ENCODE peak calls at places on chromosomes 7 and 10, in nine cellular contexts. F is stomach, G is HepG2, U is tibial nerve, C is ovary, R is H1, V is A549, Q is suprapubic skin, E is sigmoid colon. W is an unnamed sample.

GRCh38 chr7:143518941-143519340 is 41.3 kb downstream of the TAS2R41 start:
- DNase-seq in F (no peak), G (no peak), U (no peak), C (no peak), R (no peak), V (no peak), Q (no peak), E (no peak), W (no peak)

GRCh38 chr7:94396044-94396443 is 1.3 kb downstream of the COL1A2 start:
- DNase-seq in F (no peak), G (no peak), U (no peak), C (no peak), R (no peak), V (no peak), Q (no peak), E (no peak), W (no peak)

GRCh38 chr10:67788028-67788886 is 49.7 kb downstream of the DNAJC12 start:
- DNase-seq in F (peak; percentile 74), G (peak; percentile 42), U (peak; percentile 19), C (no peak), R (peak; percentile 56), V (peak; percentile 77), Q (no peak), E (no peak), W (peak; percentile 79)

GRCh38 chr10:132058111-132058745 is 7.5 kb upstream of the JAKMIP3 start:
- DNase-seq in F (no peak), G (no peak), U (no peak), C (no peak), R (no peak), V (no peak), Q (no peak), E (peak; percentile 50), W (no peak)

GRCh38 chr10:127159648-127160245 is 36.6 kb downstream of the INSYN2A start:
- DNase-seq in F (no peak), G (no peak), U (no peak), C (no peak), R (no peak), V (no peak), Q (no peak), E (no peak), W (no peak)

GRCh38 chr7:156019776-156020565 is 207.7 kb upstream of the SHH start:
- DNase-seq in F (peak; percentile 20), G (no peak), U (no peak), C (no peak), R (no peak), V (no peak), Q (no peak), E (no peak), W (no peak)

GRCh38 chr10:19111501-19112267 is 63.1 kb downstream of the MALRD1 start:
- DNase-seq in F (no peak), G (no peak), U (no peak), C (no peak), R (no peak), V (no peak), Q (no peak), E (no peak), W (no peak)

GRCh38 chr7:156927571-156928405 is 21.7 kb upstream of the NOM1 start:
- DNase-seq in F (no peak), G (no peak), U (no peak), C (no peak), R (no peak), V (no peak), Q (no peak), E (no peak), W (no peak)

GRCh38 chr7:93773446-93773845 is 117.1 kb downstream of the TFPI2 start:
- DNase-seq in F (no peak), G (no peak), U (no peak), C (no peak), R (no peak), V (no peak), Q (no peak), E (no peak), W (no peak)

GRCh38 chr10:50360486-50360885 is 109.2 kb upstream of the ASAH2 start:
- DNase-seq in F (no peak), G (no peak), U (no peak), C (no peak), R (no peak), V (no peak), Q (no peak), E (no peak), W (no peak)

GRCh38 chr10:114681542-114681941 is 23.5 kb upstream of the ABLIM1 start:
- DNase-seq in F (no peak), G (no peak), U (no peak), C (no peak), R (no peak), V (no peak), Q (no peak), E (no peak), W (no peak)

GRCh38 chr10:59538623-59539022 is 171.0 kb downstream of the SLC16A9 start:
- DNase-seq in F (no peak), G (no peak), U (no peak), C (no peak), R (no peak), V (no peak), Q (no peak), E (peak; percentile 63), W (no peak)

GRCh38 chr7:101938115-101938514 is 120.7 kb downstream of the CUX1 start:
- DNase-seq in F (no peak), G (no peak), U (no peak), C (no peak), R (no peak), V (no peak), Q (no peak), E (peak; percentile 28), W (no peak)

GRCh38 chr7:107029061-107029763 is 15.3 kb upstream of the PRKAR2B start:
- DNase-seq in F (no peak), G (no peak), U (no peak), C (no peak), R (no peak), V (no peak), Q (no peak), E (no peak), W (no peak)

GRCh38 chr7:102061981-102062390 is 224.7 kb upstream of the SH2B2 start:
- DNase-seq in F (no peak), G (no peak), U (no peak), C (no peak), R (no peak), V (peak; percentile 38), Q (no peak), E (peak; percentile 60), W (no peak)

GRCh38 chr10:27783660-27784059 is 38.0 kb upstream of the MKX start:
- DNase-seq in F (no peak), G (peak; percentile 23), U (no peak), C (no peak), R (peak; percentile 19), V (peak; percentile 24), Q (no peak), E (no peak), W (no peak)

GRCh38 chr10:78298835-78299234 is 265.2 kb downstream of the RPS24 start:
- DNase-seq in F (no peak), G (no peak), U (no peak), C (no peak), R (no peak), V (no peak), Q (no peak), E (peak; percentile 35), W (no peak)

GRCh38 chr7:8724080-8724718 is 290.8 kb downstream of the NXPH1 start:
- DNase-seq in F (peak; percentile 51), G (peak; percentile 37), U (no peak), C (no peak), R (peak; percentile 21), V (peak; percentile 14), Q (no peak), E (no peak), W (peak; percentile 42)

GRCh38 chr10:89352802-89353201 is 25.0 kb downstream of the IFIT3 start:
- DNase-seq in F (no peak), G (no peak), U (no peak), C (no peak), R (no peak), V (no peak), Q (no peak), E (no peak), W (no peak)

GRCh38 chr10:125547010-125547650 is 135.8 kb downstream of the TEX36 start:
- DNase-seq in F (no peak), G (no peak), U (no peak), C (no peak), R (no peak), V (no peak), Q (no peak), E (no peak), W (no peak)
- TF ChIP-seq CTCF in F (no peak), G (no peak), U (no peak), C (no peak), R (peak; percentile 22), V (no peak), Q (no peak), E (no peak), W (no peak)

GRCh38 chr10:72954230-72954595 is 393 bp downstream of the PLA2G12B start:
- DNase-seq in F (no peak), G (peak; percentile 5), U (no peak), C (no peak), R (no peak), V (no peak), Q (no peak), E (no peak), W (no peak)
- H3K4me3 ChIP-seq in F (no peak overlapping the region), G (peak overlapping the region; percentile 67), U (no peak overlapping the region), C (no peak overlapping the region), R (no peak overlapping the region), V (no peak overlapping the region), Q (no peak overlapping the region), E (no peak overlapping the region), W (no peak overlapping the region)

DNA sequence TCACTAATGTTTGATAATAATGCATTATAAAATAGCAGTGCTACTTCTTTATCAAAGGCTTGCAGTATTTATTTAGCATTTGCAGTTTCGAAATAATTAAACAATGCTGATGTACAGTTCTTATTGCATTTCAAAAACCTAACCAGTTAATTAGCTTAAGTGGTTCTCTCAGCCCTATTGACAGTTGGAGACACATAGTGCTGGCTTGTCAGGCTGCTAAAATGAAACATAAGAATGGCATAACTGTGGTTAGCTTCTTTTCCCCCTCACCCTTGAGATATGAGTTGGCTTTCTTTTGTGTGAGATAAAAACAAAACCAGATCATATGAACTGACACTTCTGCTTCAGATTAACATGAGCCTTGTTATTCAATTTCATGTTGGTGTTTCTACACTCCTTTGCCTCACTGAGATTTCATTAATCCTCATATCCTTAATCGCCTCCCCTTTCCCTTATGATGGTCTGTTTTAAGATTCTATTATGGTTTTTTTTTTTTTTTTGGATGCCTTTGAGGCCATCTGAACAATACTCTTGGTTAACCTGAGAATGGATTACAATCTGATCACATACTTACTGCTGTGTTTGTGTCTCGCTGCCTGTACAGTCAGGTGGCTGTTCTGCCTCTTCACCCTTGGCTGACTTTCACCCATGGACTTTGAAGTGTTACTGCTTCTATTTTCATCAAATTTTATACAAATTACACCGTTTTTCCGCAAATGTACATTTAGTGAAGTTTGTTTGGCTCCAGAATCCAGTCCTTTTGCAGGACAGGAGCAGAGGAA is 108.0 kb downstream of the SDK1 start:
- DNase-seq in F (no peak), G (no peak), U (no peak), C (no peak), R (no peak), V (no peak), Q (no peak), E (no peak), W (no peak)
- TF ChIP-seq EP300 in F (no peak), G (no peak), U (no peak), C (no peak), R (no peak), V (no peak), Q (no peak), E (no peak), W (no peak)

DNA sequence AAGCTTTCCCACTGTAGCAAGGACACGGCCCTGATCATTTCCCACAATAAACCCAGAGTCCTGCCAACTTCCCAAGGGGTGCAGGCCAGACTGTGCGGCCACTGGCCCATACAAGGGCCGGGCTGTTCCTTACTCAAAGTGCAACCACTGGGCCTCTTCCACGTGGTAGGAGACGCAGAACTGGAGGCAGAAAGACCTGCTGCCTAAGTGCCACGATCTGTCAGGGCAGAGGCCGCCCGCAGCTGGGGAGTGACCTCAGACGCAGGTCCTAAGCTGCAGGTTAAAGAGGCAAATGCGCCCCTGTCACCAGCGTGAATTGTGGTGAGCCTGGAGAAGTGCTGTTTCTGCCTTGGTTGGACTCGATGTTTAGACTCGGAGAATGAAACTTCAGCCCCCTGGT is 26.2 kb downstream of the GPER1 start:
- DNase-seq in F (no peak), G (no peak), U (no peak), C (no peak), R (no peak), V (no peak), Q (no peak), E (no peak), W (no peak)
- TF ChIP-seq CTCF in F (no peak), G (no peak), U (no peak), C (no peak), R (no peak), V (no peak), Q (no peak), E (no peak), W (no peak)